ENCODE peak calls at places on chromosomes 12 and 14, in four cellular contexts. W is HCT116, A is K562, Z is HepG2. Y is an unnamed sample.

GRCh38 chr12:6426882-6427671 is 17.7 kb upstream of the CD27 start:
- DNase-seq in W (no peak), Z (no peak), A (no peak), Y (no peak)

GRCh38 chr12:65501093-65501621 is 222.7 kb downstream of the MSRB3 start:
- DNase-seq in Z (no peak), W (no peak), A (no peak), Y (no peak)

GRCh38 chr12:112961074-112961473 is 17.2 kb upstream of the OAS2 start:
- DNase-seq in W (no peak), A (peak; percentile 56), Z (no peak), Y (no peak)

GRCh38 chr12:104974626-104975290 is 11.4 kb upstream of the NOPCHAP1 start:
- DNase-seq in A (no peak), Z (no peak), W (no peak), Y (no peak)

GRCh38 chr14:90500665-90501370 is 104.0 kb downstream of the CALM1 start:
- DNase-seq in W (no peak), A (peak; percentile 73), Z (peak; percentile 46), Y (no peak)

GRCh38 chr14:29814153-29815057 is 113.2 kb downstream of the PRKD1 start:
- DNase-seq in A (no peak), W (no peak), Z (no peak), Y (no peak)

GRCh38 chr14:69055125-69055524 is 76.0 kb upstream of the ACTN1 start:
- DNase-seq in A (no peak), Z (no peak), W (no peak), Y (no peak)

GRCh38 chr14:33282811-33283210 is 344.1 kb downstream of the NPAS3 start:
- DNase-seq in A (no peak), W (no peak), Z (no peak), Y (no peak)

GRCh38 chr12:32273712-32274111 is 125.6 kb upstream of the FGD4 start:
- DNase-seq in A (peak; percentile 50), W (no peak), Z (no peak), Y (no peak)

GRCh38 chr12:105291531-105291930 is 39.0 kb upstream of the C12orf75 start:
- DNase-seq in Z (no peak), W (no peak), A (no peak), Y (no peak)

GRCh38 chr12:104477812-104478388 is 21.2 kb downstream of the CHST11 start:
- DNase-seq in A (no peak), Z (no peak), W (no peak), Y (no peak)

GRCh38 chr14:54706768-54707167 is 139.8 kb downstream of the SAMD4A start:
- DNase-seq in Z (no peak), A (no peak), W (no peak), Y (no peak)

GRCh38 chr14:60183724-60184596 is 18.8 kb upstream of the DHRS7 start:
- DNase-seq in A (no peak), Z (peak; percentile 55), W (peak; percentile 61), Y (no peak)

GRCh38 chr12:122726056-122726558 is 4.5 kb downstream of the HCAR1 start:
- DNase-seq in Z (peak; percentile 69), A (no peak), W (peak; percentile 22), Y (peak; percentile 12)

DNA sequence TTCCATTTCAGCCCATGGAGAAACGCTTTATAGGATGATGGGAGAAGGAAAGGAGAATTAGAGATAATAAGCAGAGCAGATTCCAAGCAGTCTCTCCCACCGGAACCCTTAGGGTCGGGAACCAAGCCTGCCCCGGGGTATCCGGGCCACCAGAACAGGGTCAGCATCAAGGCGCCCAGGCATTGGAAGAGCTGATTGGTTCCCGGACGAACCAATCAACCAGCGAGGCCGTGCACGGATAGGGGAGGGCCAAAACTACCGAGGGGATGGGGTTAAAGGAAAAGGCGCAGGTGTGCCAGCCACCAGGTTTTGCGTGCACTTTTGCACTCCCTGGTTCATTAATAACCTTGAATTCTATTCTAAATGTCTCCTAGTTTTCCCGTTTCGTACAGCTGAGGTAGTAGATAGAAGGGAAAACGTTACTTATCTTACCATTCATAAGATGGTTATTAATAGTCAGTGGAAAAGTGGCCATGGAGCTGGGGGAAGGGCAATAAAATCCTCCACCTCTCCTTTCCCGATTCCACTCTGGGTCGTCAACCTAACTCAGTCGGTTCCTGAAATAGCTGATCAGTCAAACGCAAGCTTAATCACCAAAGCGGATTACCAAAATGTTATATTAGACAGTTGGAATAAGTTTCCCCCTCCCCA is 1.6 kb downstream of the PPM1H start:
- DNase-seq in Z (peak; percentile 52), A (peak; percentile 64), W (no peak), Y (no peak)
- TF ChIP-seq TCF7L2 in Z (no peak), A (no peak), W (no peak), Y (no peak)

DNA sequence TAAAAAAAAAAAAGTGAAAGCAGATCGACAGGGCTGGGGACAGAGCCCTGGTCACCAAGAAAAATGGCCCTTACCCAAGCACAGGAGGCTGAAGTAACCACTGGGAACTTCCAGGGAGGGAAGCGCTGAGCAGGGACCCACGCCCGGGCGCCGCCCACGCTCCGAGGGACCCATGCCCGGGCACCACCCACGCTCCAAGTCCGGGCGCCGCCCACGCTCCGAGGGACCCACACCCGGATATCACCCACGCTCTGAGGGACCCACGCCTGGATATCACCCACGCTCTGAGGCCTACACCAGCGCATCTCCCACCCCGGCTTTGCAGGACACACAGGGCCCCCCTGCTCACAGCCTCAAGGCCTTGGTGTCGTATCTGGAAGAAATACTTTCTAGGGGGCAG is 25.7 kb downstream of the CHGA start:
- DNase-seq in W (no peak), A (no peak), Z (no peak), Y (no peak)
- TF ChIP-seq TCF7L2 in W (no peak), A (no peak), Z (no peak), Y (no peak)

GRCh38 chr14:35247777-35248475 is 44.3 kb upstream of the PSMA6 start:
- DNase-seq in W (no peak), A (no peak), Z (no peak), Y (no peak)
- TF ChIP-seq TCF7L2 in W (no peak), A (no peak), Z (no peak), Y (no peak)

GRCh38 chr14:79583738-79584405 is 627.4 kb downstream of the DIO2 start:
- DNase-seq in A (no peak), Z (no peak), W (no peak), Y (no peak)

GRCh38 chr14:79585845-79586244 is 625.5 kb downstream of the DIO2 start:
- DNase-seq in W (no peak), Z (no peak), A (no peak), Y (no peak)

GRCh38 chr14:79586401-79586800 is 624.9 kb downstream of the DIO2 start:
- DNase-seq in W (no peak), Z (no peak), A (no peak), Y (no peak)

GRCh38 chr14:79587194-79587593 is 624.1 kb downstream of the DIO2 start:
- DNase-seq in A (no peak), W (no peak), Z (no peak), Y (no peak)

DNA sequence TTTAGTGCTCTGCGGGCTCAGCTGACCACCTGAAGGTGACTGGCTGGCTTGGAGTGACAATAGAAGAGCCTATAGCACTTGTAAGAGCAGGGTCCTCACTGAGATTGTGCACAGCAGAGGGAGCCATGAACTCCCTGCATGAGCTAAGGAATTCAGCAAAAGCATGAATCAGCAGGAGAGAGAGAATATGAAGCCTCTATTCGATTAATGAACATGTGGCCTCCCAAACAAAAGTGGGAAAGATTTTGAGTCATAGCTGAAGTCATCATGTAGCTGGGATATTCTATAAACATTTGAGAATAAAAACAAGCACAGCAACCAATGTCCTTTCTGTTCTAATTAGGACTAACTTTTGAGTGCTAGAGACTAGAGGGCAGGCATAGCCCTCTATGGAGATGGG is 626.6 kb downstream of the DIO2 start:
- DNase-seq in A (no peak), Z (no peak), W (no peak), Y (no peak)
- TF ChIP-seq TCF7L2 in A (no peak), Z (no peak), W (no peak), Y (no peak)

GRCh38 chr12:51922146-51922545 is 14.8 kb downstream of the ACVRL1 start:
- DNase-seq in Z (no peak), A (no peak), W (no peak), Y (no peak)

GRCh38 chr12:51920046-51920445 is 12.7 kb downstream of the ACVRL1 start:
- DNase-seq in Z (no peak), W (no peak), A (no peak), Y (no peak)

GRCh38 chr12:51922762-51923505 is 15.6 kb downstream of the ACVRL1 start:
- DNase-seq in W (no peak), Z (no peak), A (no peak), Y (no peak)

GRCh38 chr12:51923506-51924365 is 16.4 kb downstream of the ACVRL1 start:
- DNase-seq in A (peak; percentile 70), Z (no peak), W (no peak), Y (peak; percentile 4)

GRCh38 chr12:51921017-51921725 is 13.9 kb downstream of the ACVRL1 start:
- DNase-seq in Z (no peak), W (no peak), A (no peak), Y (no peak)
- TF ChIP-seq TCF7L2 in Z (no peak), W (no peak), A (no peak), Y (no peak)

DNA sequence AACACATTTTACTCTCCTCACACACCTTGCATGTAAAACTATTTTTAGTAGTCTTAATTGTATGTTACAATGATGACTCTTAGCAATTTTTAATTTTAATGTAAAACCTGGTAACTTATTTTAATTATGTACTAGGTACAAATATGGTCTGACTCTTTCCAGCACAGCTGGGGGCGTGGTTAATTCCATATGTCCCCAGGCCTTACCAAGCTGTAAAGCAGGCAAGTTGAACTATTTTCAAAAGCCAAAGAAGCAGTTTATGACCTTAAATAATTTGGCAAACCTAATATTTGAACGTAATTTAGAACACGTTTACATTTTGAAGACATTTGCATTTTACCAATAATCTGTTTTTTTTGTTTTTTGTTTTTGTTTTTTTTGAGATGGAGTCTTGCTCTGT is 9.3 kb upstream of the ACOT6 start:
- DNase-seq in Z (no peak), W (no peak), A (no peak), Y (no peak)
- TF ChIP-seq TCF7L2 in Z (no peak), W (no peak), A (no peak), Y (no peak)

DNA sequence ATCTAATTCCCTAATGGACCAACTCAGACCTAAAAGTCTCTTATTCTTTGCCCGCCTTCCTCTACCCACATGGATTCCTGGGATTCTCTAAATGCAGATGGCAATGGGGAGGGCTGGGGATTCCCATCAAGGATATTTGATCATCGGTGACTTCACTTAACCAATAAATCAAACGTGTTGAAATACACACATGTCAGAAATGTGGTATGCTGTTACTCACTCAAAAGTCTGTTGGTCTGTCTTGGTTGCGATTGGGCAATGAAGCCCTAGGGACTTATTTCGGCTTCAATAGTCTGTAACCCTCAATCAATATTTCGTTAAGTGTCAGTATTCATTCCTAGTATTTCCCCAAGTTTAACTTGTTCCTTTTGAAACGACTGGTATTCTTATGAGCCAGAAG is 117.2 kb upstream of the DIO3 start:
- DNase-seq in Z (no peak), A (no peak), W (no peak), Y (no peak)
- TF ChIP-seq TCF7L2 in Z (no peak), A (no peak), W (no peak), Y (no peak)

GRCh38 chr14:76891436-76891835 is 65.2 kb downstream of the LRRC74A start:
- DNase-seq in Z (no peak), W (no peak), A (no peak), Y (no peak)

DNA sequence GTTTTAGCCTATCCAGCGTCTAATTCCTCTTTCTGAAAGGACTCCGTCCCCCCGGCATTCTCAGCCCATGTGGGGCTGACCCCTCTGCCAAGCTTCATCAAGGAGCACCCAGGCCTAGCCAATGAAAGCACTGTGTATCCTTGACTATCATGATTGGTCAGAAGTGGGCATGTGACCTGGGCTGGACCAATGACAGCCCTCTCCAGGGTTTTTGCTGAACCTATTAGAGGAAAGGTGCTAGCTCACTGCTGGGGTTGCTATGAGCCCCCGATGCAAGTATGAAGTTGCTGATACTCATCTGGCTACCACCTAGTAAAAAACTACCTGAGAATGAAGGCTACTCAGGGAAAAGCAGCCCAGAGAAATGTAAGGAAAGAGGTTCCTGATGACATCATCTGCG is 68.1 kb downstream of the LRRC74A start:
- DNase-seq in W (no peak), Z (no peak), A (peak; percentile 53), Y (no peak)
- TF ChIP-seq TCF7L2 in W (no peak), Z (no peak), A (no peak), Y (no peak)